ENCODE peak calls at places on chromosome 1, in six cellular contexts. L is HFF-Myc; G is anterior cingulate cortex; C is stimulated activated CD8-positive, alpha-beta memory T cell treated with anti-CD3 and anti-CD28 coated beads, Interleukin-12 subunit alpha, Interleukin-12 subunit beta, amount 100 ng/mL, for 4 hours; M is hippocampal formation; Y is right lobe of liver. V is an unnamed sample.

GRCh38 chr1:100643430-100644196 is 75.9 kb upstream of the VCAM1 start:
- DNase-seq in L (no peak), Y (no peak), C (no peak), M (no peak), G (no peak), V (no peak)

GRCh38 chr1:56424744-56425493 is 154.4 kb downstream of the PLPP3 start:
- DNase-seq in M (no peak), L (no peak), G (no peak), Y (no peak), C (no peak), V (no peak)

GRCh38 chr1:205326812-205327466 is 5.4 kb upstream of the NUAK2 start:
- DNase-seq in Y (no peak), C (no peak), M (no peak), L (no peak), G (no peak), V (no peak)

GRCh38 chr1:239558992-239559391 is 172.6 kb downstream of the CHRM3 start:
- DNase-seq in C (no peak), Y (no peak), L (no peak), M (no peak), G (no peak), V (no peak)

GRCh38 chr1:20375563-20375962 is 84.9 kb downstream of the VWA5B1 start:
- DNase-seq in M (no peak), L (no peak), G (no peak), Y (no peak), C (no peak), V (no peak)

GRCh38 chr1:17615959-17616358 is 76.5 kb downstream of the ARHGEF10L start:
- DNase-seq in Y (no peak), L (no peak), M (no peak), G (no peak), C (no peak), V (no peak)

GRCh38 chr1:180229483-180230415 is at the start of gene LHX4:
- DNase-seq in M (no peak), G (no peak), C (no peak), Y (no peak), L (no peak), V (no peak)

GRCh38 chr1:11948822-11949458 is 14.4 kb downstream of the PLOD1 start:
- DNase-seq in G (no peak), C (no peak), Y (no peak), M (no peak), L (no peak), V (no peak)

GRCh38 chr1:163361123-163361934 is 39.6 kb downstream of the NUF2 start:
- DNase-seq in G (no peak), Y (no peak), C (no peak), M (peak), L (no peak), V (peak)

GRCh38 chr1:35175067-35176001 is 17.6 kb downstream of the SFPQ start:
- DNase-seq in L (no peak), C (no peak), M (no peak), Y (no peak), G (no peak), V (no peak)

GRCh38 chr1:45954401-45954847 is 151.0 kb downstream of the MAST2 start:
- DNase-seq in Y (no peak), G (no peak), L (peak), M (no peak), C (no peak), V (no peak)

GRCh38 chr1:188170446-188170845 is 1341.7 kb downstream of the PLA2G4A start:
- DNase-seq in C (no peak), Y (no peak), M (no peak), L (no peak), G (no peak), V (no peak)

GRCh38 chr1:1218524-1219200 is 4.7 kb upstream of the TNFRSF4 start:
- DNase-seq in G (no peak), C (no peak), L (no peak), M (no peak), Y (no peak), V (no peak)

GRCh38 chr1:77126309-77126708 is 92.9 kb downstream of the PIGK start:
- DNase-seq in L (peak), M (peak), G (no peak), C (no peak), Y (no peak), V (peak)